ENCODE peak calls at places on chromosomes 11 and 22, in four cellular contexts. B is SK-MEL-5, O is occipital lobe, F is lung microvascular endothelial cell. Q is an unnamed sample.
A peak's percentile ranks its signal among the peaks of the same experiment; 100 is the strongest.

GRCh38 chr11:78384231-78384630 is 33.4 kb downstream of the GAB2 start:
- DNase-seq in O (no peak), F (no peak), B (no peak), Q (no peak)

GRCh38 chr11:35553831-35554230 is 28.4 kb upstream of the PAMR1 start:
- DNase-seq in F (peak; percentile 17), B (no peak), O (no peak), Q (no peak)

GRCh38 chr11:123129920-123130319 is 65.1 kb downstream of the CLMP start:
- DNase-seq in O (no peak), B (no peak), F (no peak), Q (no peak)

GRCh38 chr22:50473088-50473487 is 1.7 kb downstream of the SBF1 start:
- DNase-seq in F (peak; percentile 24), B (peak; percentile 60), O (no peak), Q (no peak)

GRCh38 chr11:21066030-21066429 is 396.6 kb downstream of the NELL1 start:
- DNase-seq in F (no peak), B (no peak), O (no peak), Q (no peak)

GRCh38 chr22:20420157-20420842 is 17.3 kb downstream of the SCARF2 start:
- DNase-seq in F (no peak), B (no peak), O (no peak), Q (no peak)

GRCh38 chr11:12066056-12066798 is 44.2 kb upstream of the MICAL2 start:
- DNase-seq in O (no peak), B (no peak), F (peak; percentile 79), Q (no peak)

GRCh38 chr11:68872216-68873003 is 30.7 kb upstream of the CPT1A start:
- DNase-seq in O (no peak), B (no peak), F (no peak), Q (no peak)

GRCh38 chr11:35393093-35393492 is 26.3 kb downstream of the SLC1A2 start:
- DNase-seq in B (no peak), O (no peak), F (no peak), Q (no peak)

GRCh38 chr11:45982656-45983470 is 60.4 kb downstream of the LARGE2 start:
- DNase-seq in F (peak; percentile 67), O (peak; percentile 39), B (no peak), Q (no peak)

GRCh38 chr11:94183886-94184264 is 55.2 kb downstream of the PANX1 start:
- DNase-seq in B (peak; percentile 72), F (peak; percentile 77), O (peak; percentile 8), Q (peak; percentile 42)

GRCh38 chr22:36443198-36443770 is 38.2 kb downstream of the TXN2 start:
- DNase-seq in O (no peak), B (no peak), F (no peak), Q (no peak)

GRCh38 chr11:7490535-7490934 is 5.2 kb downstream of the OLFML1 start:
- DNase-seq in F (no peak), B (no peak), O (no peak), Q (no peak)

GRCh38 chr22:42883121-42883520 is 26.0 kb upstream of the ARFGAP3 start:
- DNase-seq in F (no peak), B (no peak), O (no peak), Q (no peak)

Q was measured in foreskin melanocyte.